ENCODE peak calls at places on chromosomes 11 and 22, in six cellular contexts. V is A549, F is colonic mucosa, S is pancreas, J is heart left ventricle, W is cardiac muscle cell. Z is an unnamed sample.

GRCh38 chr11:125504580-125504979 is 8.5 kb upstream of the FEZ1 start:
- DNase-seq in F (no peak), V (no peak), J (no peak), S (no peak), W (no peak), Z (no peak)

GRCh38 chr22:17272511-17272991 is 53.3 kb upstream of the ADA2 start:
- DNase-seq in J (peak; percentile 2), F (no peak), W (peak; percentile 24), S (no peak), V (no peak), Z (no peak)

GRCh38 chr11:32562839-32563599 is 20.6 kb upstream of the EIF3M start:
- DNase-seq in W (no peak), J (no peak), F (no peak), V (no peak), S (no peak), Z (no peak)

GRCh38 chr22:30290679-30291333 is 1.5 kb upstream of the CASTOR1 start:
- DNase-seq in F (peak; percentile 70), S (peak; percentile 85), V (no peak), W (peak; percentile 61), J (peak; percentile 93), Z (peak; percentile 92)

GRCh38 chr11:86608251-86608799 is 64.1 kb downstream of the ME3 start:
- DNase-seq in W (peak; percentile 61), F (peak; percentile 78), J (peak; percentile 75), S (peak; percentile 62), V (peak; percentile 47), Z (peak; percentile 76)

GRCh38 chr11:80838153-80838552 is 1397.3 kb upstream of the TENM4 start:
- DNase-seq in W (no peak), S (no peak), V (no peak), J (no peak), F (no peak), Z (no peak)

GRCh38 chr11:20474176-20474950 is 86.8 kb downstream of the PRMT3 start:
- DNase-seq in W (peak; percentile 20), F (no peak), S (no peak), J (no peak), V (no peak), Z (no peak)

GRCh38 chr11:71438650-71439049 is 9.5 kb downstream of the DHCR7 start:
- DNase-seq in S (no peak), V (no peak), F (no peak), W (no peak), J (no peak), Z (no peak)

GRCh38 chr11:32847511-32847910 is 17.8 kb downstream of the PRRG4 start:
- DNase-seq in S (no peak), F (no peak), J (no peak), V (no peak), W (no peak), Z (no peak)

GRCh38 chr11:68302256-68303054 is 9.9 kb upstream of the LRP5 start:
- DNase-seq in J (no peak), V (no peak), F (peak; percentile 86), S (no peak), W (no peak), Z (peak; percentile 60)

GRCh38 chr11:104531075-104531474 is 367.1 kb upstream of the PDGFD start:
- DNase-seq in S (no peak), F (no peak), V (peak; percentile 1), W (no peak), J (no peak), Z (no peak)

GRCh38 chr11:44595964-44596381 is 30.5 kb downstream of the CD82 start:
- DNase-seq in W (no peak), S (no peak), J (peak; percentile 78), F (no peak), V (no peak), Z (peak; percentile 87)

GRCh38 chr11:61587951-61588695 is 7.2 kb upstream of the SYT7 start:
- DNase-seq in W (peak; percentile 33), F (peak; percentile 90), V (peak; percentile 78), J (peak; percentile 59), S (peak; percentile 55), Z (peak; percentile 54)

GRCh38 chr11:82906236-82906635 is 4.7 kb downstream of the DDIAS start:
- DNase-seq in J (no peak), W (peak; percentile 59), S (no peak), F (no peak), V (no peak), Z (no peak)

GRCh38 chr11:73942030-73942429 is 8.8 kb upstream of the DNAJB13 start:
- DNase-seq in J (no peak), F (no peak), W (no peak), S (no peak), V (no peak), Z (no peak)

GRCh38 chr22:22099194-22099486 is 116.6 kb upstream of the TOP3B start:
- DNase-seq in F (no peak), V (no peak), W (no peak), J (no peak), S (no peak), Z (no peak)

GRCh38 chr11:35391922-35392813 is 27.2 kb downstream of the SLC1A2 start:
- DNase-seq in V (peak; percentile 78), S (peak; percentile 82), F (peak; percentile 89), W (peak; percentile 87), J (peak; percentile 79), Z (peak; percentile 91)

GRCh38 chr11:59676205-59676604 is 7.4 kb upstream of the PATL1 start:
- DNase-seq in W (no peak), F (no peak), V (no peak), J (no peak), S (no peak), Z (no peak)

GRCh38 chr11:9533053-9533452 is 40.4 kb upstream of the WEE1 start:
- DNase-seq in F (no peak), J (no peak), S (no peak), V (no peak), W (no peak), Z (no peak)

GRCh38 chr22:25193548-25193947 is 6.1 kb upstream of the CRYBB3 start:
- DNase-seq in J (no peak), F (no peak), W (peak; percentile 68), S (no peak), V (no peak), Z (no peak)

GRCh38 chr11:113505541-113506375 is 30.6 kb upstream of the DRD2 start:
- DNase-seq in F (no peak), W (no peak), V (no peak), J (no peak), S (no peak), Z (no peak)

GRCh38 chr11:131111775-131112174 is 195.5 kb upstream of the SNX19 start:
- DNase-seq in S (no peak), J (no peak), V (no peak), W (no peak), F (no peak), Z (no peak)

GRCh38 chr11:127074151-127074761 is 73.7 kb upstream of the KIRREL3 start:
- DNase-seq in W (peak; percentile 34), V (peak; percentile 45), J (no peak), F (peak; percentile 37), S (peak; percentile 25), Z (no peak)

GRCh38 chr11:79439893-79440450 is 858 bp downstream of the TENM4 start:
- DNase-seq in S (peak; percentile 23), F (peak; percentile 19), J (peak; percentile 13), V (no peak), W (peak; percentile 58), Z (no peak)

GRCh38 chr22:49934891-49935557 is 16.6 kb downstream of the CRELD2 start:
- DNase-seq in J (peak; percentile 91), W (peak; percentile 54), V (no peak), S (peak; percentile 82), F (peak; percentile 90), Z (peak; percentile 88)

GRCh38 chr11:92296138-92296515 is 71.5 kb downstream of the FAT3 start:
- DNase-seq in W (no peak), S (no peak), F (no peak), J (no peak), V (no peak), Z (no peak)

GRCh38 chr11:13183094-13183825 is 94.3 kb upstream of the BMAL1 start:
- DNase-seq in F (no peak), S (no peak), J (no peak), W (peak; percentile 40), V (peak; percentile 48), Z (no peak)

GRCh38 chr22:45585946-45586540 is 83.4 kb downstream of the FBLN1 start:
- DNase-seq in V (no peak), F (no peak), S (no peak), W (no peak), J (no peak), Z (no peak)

GRCh38 chr22:45587638-45588481 is 83.8 kb upstream of the ATXN10 start:
- DNase-seq in F (no peak), J (no peak), W (no peak), S (no peak), V (no peak), Z (no peak)

GRCh38 chr22:45584621-45585436 is 82.1 kb downstream of the FBLN1 start:
- DNase-seq in J (no peak), V (no peak), S (no peak), F (no peak), W (no peak), Z (no peak)

GRCh38 chr22:45585437-45585755 is 82.7 kb downstream of the FBLN1 start:
- DNase-seq in V (no peak), W (no peak), J (no peak), S (no peak), F (no peak), Z (no peak)

GRCh38 chr22:45586651-45587405 is 84.1 kb downstream of the FBLN1 start:
- DNase-seq in J (no peak), F (no peak), W (no peak), V (no peak), S (no peak), Z (no peak)
- H3K27ac ChIP-seq in J (no peak overlapping the region), F (no peak overlapping the region), W (no peak overlapping the region), V (peak overlapping the region; percentile 81), S (no peak overlapping the region), Z (no peak overlapping the region)

GRCh38 chr11:122097419-122098001 is 18.5 kb downstream of the BLID start:
- DNase-seq in F (no peak), V (no peak), J (no peak), S (no peak), W (no peak), Z (no peak)
- H3K4me3 ChIP-seq in F (no peak overlapping the region), V (no peak overlapping the region), J (peak overlapping the region; percentile 1), S (peak overlapping the region; percentile 33), W (peak overlapping the region; percentile 61), Z (no peak overlapping the region)

DNA sequence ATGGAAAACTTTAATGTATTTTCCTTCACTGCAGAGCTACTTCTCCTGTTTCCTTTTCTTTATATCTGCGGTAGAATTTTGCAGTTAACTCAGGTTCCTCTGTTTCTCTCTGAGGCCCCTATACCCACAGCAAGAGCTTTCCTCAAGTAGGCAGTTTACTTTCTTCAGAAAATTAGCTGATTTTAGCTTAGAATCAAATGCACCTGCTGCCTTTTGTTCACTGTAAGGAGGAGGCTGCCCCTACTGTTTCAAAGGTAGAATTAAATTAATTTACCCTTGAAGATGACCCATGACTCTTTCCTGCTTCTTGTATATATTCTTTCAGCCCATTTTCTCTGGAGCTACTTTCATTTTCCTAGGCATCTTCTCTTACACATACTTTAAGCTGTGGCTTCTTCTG is 68.7 kb upstream of the GDPD4 start:
- DNase-seq in V (peak; percentile 6), F (no peak), W (no peak), S (no peak), J (no peak), Z (no peak)
- TF ChIP-seq CTCF in V (no peak), F (no peak), W (no peak), S (no peak), J (no peak), Z (peak; percentile 22)

DNA sequence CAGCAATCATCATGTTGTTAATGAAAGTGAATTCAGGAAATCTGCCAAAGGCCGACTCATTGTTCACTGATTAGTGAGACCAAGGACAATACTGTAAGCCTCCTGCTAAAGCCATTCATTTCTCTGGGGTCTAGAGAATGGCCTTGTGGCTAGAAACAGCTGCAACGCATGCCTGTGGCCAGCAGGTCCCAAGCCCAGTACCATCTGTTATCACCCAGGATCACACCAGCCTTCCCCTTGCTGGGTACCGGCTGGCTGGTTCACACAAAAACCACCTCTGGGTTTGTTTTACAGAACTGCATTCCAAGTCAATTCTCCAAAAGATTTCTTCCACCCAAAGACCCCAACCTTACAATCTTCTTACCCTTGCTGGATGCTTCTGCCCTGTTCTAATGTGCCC is 1.1 kb downstream of the PLAAT5 start:
- DNase-seq in F (no peak), S (peak; percentile 44), J (no peak), W (no peak), V (no peak), Z (no peak)
- H3K27ac ChIP-seq in F (no peak overlapping the region), S (peak overlapping the region; percentile 85), J (no peak overlapping the region), W (no peak overlapping the region), V (no peak overlapping the region), Z (no peak overlapping the region)

Z was measured in right lobe of liver.